ENCODE peak calls at places on chromosome 12, in nine cellular contexts. One of them, this sample, is unnamed.

GRCh38 chr12:94150483-94151225 is 2.3 kb downstream of the PLXNC1 start:
- DNase-seq in lower leg skin: no peak
- DNase-seq in astrocyte: no peak
- DNase-seq in tibial nerve: no peak
- DNase-seq in AG04450: no peak
- DNase-seq in psoas muscle: peak
- DNase-seq in tibial artery: no peak
- DNase-seq in ovary: peak
- DNase-seq in dorsolateral prefrontal cortex: no peak
- DNase-seq in this sample: no peak

GRCh38 chr12:40222247-40222646 is 2.5 kb upstream of the LRRK2 start:
- DNase-seq in lower leg skin: no peak
- DNase-seq in astrocyte: no peak
- DNase-seq in tibial nerve: no peak
- DNase-seq in AG04450: no peak
- DNase-seq in psoas muscle: no peak
- DNase-seq in tibial artery: no peak
- DNase-seq in ovary: no peak
- DNase-seq in dorsolateral prefrontal cortex: no peak
- DNase-seq in this sample: peak

GRCh38 chr12:112602150-112602549 is 183.4 kb downstream of the PTPN11 start:
- DNase-seq in lower leg skin: no peak
- DNase-seq in astrocyte: no peak
- DNase-seq in tibial nerve: no peak
- DNase-seq in AG04450: no peak
- DNase-seq in psoas muscle: no peak
- DNase-seq in tibial artery: no peak
- DNase-seq in ovary: no peak
- DNase-seq in dorsolateral prefrontal cortex: no peak
- DNase-seq in this sample: no peak

GRCh38 chr12:69648476-69648875 is 37.8 kb upstream of the LRRC10 start:
- DNase-seq in lower leg skin: no peak
- DNase-seq in astrocyte: peak
- DNase-seq in tibial nerve: no peak
- DNase-seq in AG04450: peak
- DNase-seq in psoas muscle: no peak
- DNase-seq in tibial artery: no peak
- DNase-seq in ovary: no peak
- DNase-seq in dorsolateral prefrontal cortex: no peak
- DNase-seq in this sample: peak

GRCh38 chr12:53208877-53209463 is 1.9 kb upstream of the ITGB7 start:
- DNase-seq in lower leg skin: no peak
- DNase-seq in astrocyte: no peak
- DNase-seq in tibial nerve: no peak
- DNase-seq in AG04450: no peak
- DNase-seq in psoas muscle: no peak
- DNase-seq in tibial artery: no peak
- DNase-seq in ovary: no peak
- DNase-seq in dorsolateral prefrontal cortex: no peak
- DNase-seq in this sample: no peak

GRCh38 chr12:51686727-51687126 is 95.7 kb downstream of the SCN8A start:
- DNase-seq in lower leg skin: no peak
- DNase-seq in astrocyte: peak
- DNase-seq in tibial nerve: no peak
- DNase-seq in AG04450: no peak
- DNase-seq in psoas muscle: no peak
- DNase-seq in tibial artery: no peak
- DNase-seq in ovary: no peak
- DNase-seq in dorsolateral prefrontal cortex: no peak
- DNase-seq in this sample: peak

GRCh38 chr12:28879379-28879778 is 269.7 kb upstream of the FAR2 start:
- DNase-seq in lower leg skin: no peak
- DNase-seq in astrocyte: no peak
- DNase-seq in tibial nerve: no peak
- DNase-seq in AG04450: no peak
- DNase-seq in psoas muscle: no peak
- DNase-seq in tibial artery: no peak
- DNase-seq in ovary: no peak
- DNase-seq in dorsolateral prefrontal cortex: no peak
- DNase-seq in this sample: no peak

GRCh38 chr12:45762185-45763110 is 32.9 kb downstream of the ARID2 start:
- DNase-seq in lower leg skin: no peak
- DNase-seq in astrocyte: peak
- DNase-seq in tibial nerve: peak
- DNase-seq in AG04450: peak
- DNase-seq in psoas muscle: no peak
- DNase-seq in tibial artery: no peak
- DNase-seq in ovary: no peak
- DNase-seq in dorsolateral prefrontal cortex: no peak
- DNase-seq in this sample: peak

DNA sequence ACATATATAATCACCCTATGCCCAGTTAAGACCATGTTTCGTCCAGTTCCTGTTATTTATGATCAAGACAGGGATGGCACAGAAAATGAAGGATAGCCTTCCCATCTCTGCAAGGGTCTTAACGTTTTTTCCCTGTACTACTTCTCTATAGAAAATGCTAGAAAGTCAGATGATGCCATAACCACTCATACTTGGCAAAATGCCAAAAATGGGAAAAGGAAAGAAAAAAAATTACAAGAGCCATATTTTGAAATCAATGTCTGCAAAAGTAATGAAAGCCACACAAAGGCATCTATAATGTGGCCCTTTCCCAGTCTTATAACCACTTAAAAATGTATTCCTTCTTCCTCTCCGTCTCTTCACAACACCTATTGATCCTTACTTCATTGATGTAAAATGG is 1.8 kb upstream of the MYL6B start:
- DNase-seq in lower leg skin: no peak
- DNase-seq in astrocyte: no peak
- DNase-seq in tibial nerve: no peak
- DNase-seq in AG04450: no peak
- DNase-seq in psoas muscle: no peak
- DNase-seq in tibial artery: no peak
- DNase-seq in ovary: no peak
- DNase-seq in dorsolateral prefrontal cortex: no peak
- DNase-seq in this sample: peak
- H3K4me3 ChIP-seq in lower leg skin: no peak
- H3K4me3 ChIP-seq in astrocyte: no peak
- H3K4me3 ChIP-seq in tibial nerve: no peak
- H3K4me3 ChIP-seq in AG04450: no peak
- H3K4me3 ChIP-seq in psoas muscle: no peak
- H3K4me3 ChIP-seq in tibial artery: no peak
- H3K4me3 ChIP-seq in ovary: no peak
- H3K4me3 ChIP-seq in dorsolateral prefrontal cortex: no peak
- H3K4me3 ChIP-seq in this sample: no peak

DNA sequence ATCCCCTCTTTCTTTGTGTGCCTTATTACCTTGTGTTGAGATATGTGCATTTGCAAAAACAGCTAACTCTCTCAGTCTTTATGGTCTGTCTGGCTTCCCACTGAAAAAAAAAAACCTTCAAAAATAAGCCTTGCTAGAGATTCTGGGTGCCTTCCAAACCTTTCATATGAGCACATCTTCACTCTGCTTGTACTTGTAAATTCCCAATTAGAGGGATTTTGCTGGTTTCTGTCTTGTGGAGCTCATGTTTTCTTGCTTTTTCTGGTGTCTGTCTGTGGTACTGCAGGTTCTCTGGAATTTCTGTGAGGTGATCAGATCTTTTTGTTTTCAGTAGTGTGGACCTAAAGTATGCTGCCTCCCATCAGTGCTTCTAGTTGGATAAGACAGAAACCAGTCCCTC is 100.1 kb downstream of the PIK3C2G start:
- DNase-seq in lower leg skin: no peak
- DNase-seq in astrocyte: no peak
- DNase-seq in tibial nerve: no peak
- DNase-seq in AG04450: no peak
- DNase-seq in psoas muscle: no peak
- DNase-seq in tibial artery: no peak
- DNase-seq in ovary: no peak
- DNase-seq in dorsolateral prefrontal cortex: no peak
- DNase-seq in this sample: no peak
- TF ChIP-seq CTCF in lower leg skin: no peak
- TF ChIP-seq CTCF in astrocyte: no peak
- TF ChIP-seq CTCF in tibial nerve: no peak
- TF ChIP-seq CTCF in AG04450: peak
- TF ChIP-seq CTCF in psoas muscle: no peak
- TF ChIP-seq CTCF in tibial artery: no peak
- TF ChIP-seq CTCF in ovary: no peak
- TF ChIP-seq CTCF in dorsolateral prefrontal cortex: no peak
- TF ChIP-seq CTCF in this sample: no peak

GRCh38 chr12:59803735-59804134 is 207.9 kb downstream of the SLC16A7 start:
- DNase-seq in lower leg skin: no peak
- DNase-seq in astrocyte: peak
- DNase-seq in tibial nerve: no peak
- DNase-seq in AG04450: no peak
- DNase-seq in psoas muscle: no peak
- DNase-seq in tibial artery: no peak
- DNase-seq in ovary: no peak
- DNase-seq in dorsolateral prefrontal cortex: no peak
- DNase-seq in this sample: peak
- H3K4me3 ChIP-seq in lower leg skin: no peak
- H3K4me3 ChIP-seq in astrocyte: no peak
- H3K4me3 ChIP-seq in tibial nerve: peak
- H3K4me3 ChIP-seq in AG04450: no peak
- H3K4me3 ChIP-seq in psoas muscle: no peak
- H3K4me3 ChIP-seq in tibial artery: peak
- H3K4me3 ChIP-seq in ovary: peak
- H3K4me3 ChIP-seq in dorsolateral prefrontal cortex: no peak
- H3K4me3 ChIP-seq in this sample: peak

GRCh38 chr12:106226884-106227640 is 20.8 kb downstream of the CKAP4 start:
- DNase-seq in lower leg skin: no peak
- DNase-seq in astrocyte: no peak
- DNase-seq in tibial nerve: peak
- DNase-seq in AG04450: no peak
- DNase-seq in psoas muscle: no peak
- DNase-seq in tibial artery: no peak
- DNase-seq in ovary: no peak
- DNase-seq in dorsolateral prefrontal cortex: no peak
- DNase-seq in this sample: peak
- TF ChIP-seq CTCF in lower leg skin: no peak
- TF ChIP-seq CTCF in astrocyte: peak
- TF ChIP-seq CTCF in tibial nerve: peak
- TF ChIP-seq CTCF in AG04450: peak
- TF ChIP-seq CTCF in psoas muscle: peak
- TF ChIP-seq CTCF in tibial artery: peak
- TF ChIP-seq CTCF in ovary: peak
- TF ChIP-seq CTCF in dorsolateral prefrontal cortex: peak
- TF ChIP-seq CTCF in this sample: peak